ENCODE peak calls at places on chromosome 10, in four cellular contexts. One of them, this sample, is unnamed.

GRCh38 chr10:30842185-30842584 is 189.5 kb downstream of the ZNF438 start:
- DNase-seq in IMR-90: no peak
- DNase-seq in astrocyte of the cerebellum: no peak
- DNase-seq in cardiac muscle cell: no peak
- DNase-seq in this sample: no peak

GRCh38 chr10:74871595-74872382 is 45.4 kb downstream of the KAT6B start:
- DNase-seq in astrocyte of the cerebellum: no peak
- DNase-seq in IMR-90: no peak
- DNase-seq in cardiac muscle cell: no peak
- DNase-seq in this sample: no peak

GRCh38 chr10:47414752-47415519 is 30.8 kb upstream of the ZNF488 start:
- DNase-seq in cardiac muscle cell: no peak
- DNase-seq in IMR-90: no peak
- DNase-seq in astrocyte of the cerebellum: no peak
- DNase-seq in this sample: no peak

GRCh38 chr10:66277481-66277880 is 648.4 kb upstream of the LRRTM3 start:
- DNase-seq in astrocyte of the cerebellum: no peak
- DNase-seq in cardiac muscle cell: no peak
- DNase-seq in IMR-90: no peak
- DNase-seq in this sample: no peak

GRCh38 chr10:96690755-96691730 is 29.3 kb downstream of the PIK3AP1 start:
- DNase-seq in astrocyte of the cerebellum: no peak
- DNase-seq in cardiac muscle cell: no peak
- DNase-seq in IMR-90: peak; percentile 33
- DNase-seq in this sample: no peak

GRCh38 chr10:110758898-110759297 is 112.8 kb upstream of the PDCD4 start:
- DNase-seq in astrocyte of the cerebellum: peak; percentile 43
- DNase-seq in IMR-90: peak; percentile 62
- DNase-seq in cardiac muscle cell: no peak
- DNase-seq in this sample: peak; percentile 37

GRCh38 chr10:132364594-132364970 is 32.4 kb upstream of the PWWP2B start:
- DNase-seq in IMR-90: no peak
- DNase-seq in astrocyte of the cerebellum: no peak
- DNase-seq in cardiac muscle cell: no peak
- DNase-seq in this sample: no peak

GRCh38 chr10:58993480-58994221 is 182.8 kb upstream of the PHYHIPL start:
- DNase-seq in IMR-90: no peak
- DNase-seq in cardiac muscle cell: no peak
- DNase-seq in astrocyte of the cerebellum: no peak
- DNase-seq in this sample: no peak

GRCh38 chr10:76160758-76161555 is 729.5 kb downstream of the LRMDA start:
- DNase-seq in cardiac muscle cell: no peak
- DNase-seq in astrocyte of the cerebellum: no peak
- DNase-seq in IMR-90: no peak
- DNase-seq in this sample: no peak

GRCh38 chr10:48224979-48225560 is 49.4 kb downstream of the FRMPD2 start:
- DNase-seq in astrocyte of the cerebellum: no peak
- DNase-seq in cardiac muscle cell: no peak
- DNase-seq in IMR-90: no peak
- DNase-seq in this sample: no peak

GRCh38 chr10:75655791-75656451 is 224.5 kb downstream of the LRMDA start:
- DNase-seq in astrocyte of the cerebellum: peak; percentile 84
- DNase-seq in cardiac muscle cell: no peak
- DNase-seq in IMR-90: no peak
- DNase-seq in this sample: no peak

GRCh38 chr10:47331954-47332353 is 9.7 kb downstream of the GDF2 start:
- DNase-seq in astrocyte of the cerebellum: no peak
- DNase-seq in cardiac muscle cell: no peak
- DNase-seq in IMR-90: no peak
- DNase-seq in this sample: no peak

GRCh38 chr10:94439275-94439861 is 37.0 kb downstream of the TBC1D12 start:
- DNase-seq in cardiac muscle cell: no peak
- DNase-seq in astrocyte of the cerebellum: peak; percentile 12
- DNase-seq in IMR-90: peak; percentile 3
- DNase-seq in this sample: no peak

GRCh38 chr10:104735469-104735868 is 94.4 kb downstream of the SORCS3 start:
- DNase-seq in astrocyte of the cerebellum: no peak
- DNase-seq in cardiac muscle cell: peak; percentile 34
- DNase-seq in IMR-90: no peak
- DNase-seq in this sample: no peak

GRCh38 chr10:119341236-119342016 is 134.1 kb downstream of the GRK5 start:
- DNase-seq in cardiac muscle cell: peak; percentile 86
- DNase-seq in IMR-90: peak; percentile 83
- DNase-seq in astrocyte of the cerebellum: no peak
- DNase-seq in this sample: no peak

GRCh38 chr10:115857856-115858255 is 415.1 kb downstream of the GFRA1 start:
- DNase-seq in cardiac muscle cell: no peak
- DNase-seq in astrocyte of the cerebellum: no peak
- DNase-seq in IMR-90: no peak
- DNase-seq in this sample: no peak

GRCh38 chr10:69843923-69844322 is 42.2 kb downstream of the COL13A1 start:
- DNase-seq in cardiac muscle cell: no peak
- DNase-seq in IMR-90: no peak
- DNase-seq in astrocyte of the cerebellum: no peak
- DNase-seq in this sample: no peak

GRCh38 chr10:54800677-54801480 is at the start of gene PCDH15:
- DNase-seq in IMR-90: no peak
- DNase-seq in cardiac muscle cell: peak; percentile 72
- DNase-seq in astrocyte of the cerebellum: peak; percentile 16
- DNase-seq in this sample: no peak

GRCh38 chr10:13634207-13634606 is 47.4 kb downstream of the PRPF18 start:
- DNase-seq in cardiac muscle cell: no peak
- DNase-seq in IMR-90: no peak
- DNase-seq in astrocyte of the cerebellum: no peak
- DNase-seq in this sample: peak; percentile 60

GRCh38 chr10:43955978-43956377 is 307.3 kb upstream of the ZNF32 start:
- DNase-seq in astrocyte of the cerebellum: no peak
- DNase-seq in IMR-90: no peak
- DNase-seq in cardiac muscle cell: no peak
- DNase-seq in this sample: no peak

GRCh38 chr10:130440494-130440893 is 304.3 kb downstream of the GLRX3 start:
- DNase-seq in IMR-90: no peak
- DNase-seq in astrocyte of the cerebellum: no peak
- DNase-seq in cardiac muscle cell: no peak
- DNase-seq in this sample: no peak

GRCh38 chr10:88472540-88472939 is 110.6 kb downstream of the RNLS start:
- DNase-seq in astrocyte of the cerebellum: no peak
- DNase-seq in cardiac muscle cell: no peak
- DNase-seq in IMR-90: peak; percentile 19
- DNase-seq in this sample: no peak

GRCh38 chr10:25758041-25758457 is 176.0 kb upstream of the MYO3A start:
- DNase-seq in astrocyte of the cerebellum: peak; percentile 24
- DNase-seq in IMR-90: no peak
- DNase-seq in cardiac muscle cell: peak; percentile 63
- DNase-seq in this sample: no peak

GRCh38 chr10:129788211-129788610 is 175.9 kb downstream of the EBF3 start:
- DNase-seq in cardiac muscle cell: no peak
- DNase-seq in IMR-90: no peak
- DNase-seq in astrocyte of the cerebellum: no peak
- DNase-seq in this sample: no peak

GRCh38 chr10:86613905-86614304 is 40.4 kb upstream of the OPN4 start:
- DNase-seq in astrocyte of the cerebellum: no peak
- DNase-seq in IMR-90: peak; percentile 42
- DNase-seq in cardiac muscle cell: no peak
- DNase-seq in this sample: no peak

GRCh38 chr10:51910189-51910588 is 210.8 kb upstream of the CSTF2T start:
- DNase-seq in astrocyte of the cerebellum: no peak
- DNase-seq in IMR-90: peak; percentile 12
- DNase-seq in cardiac muscle cell: no peak
- DNase-seq in this sample: no peak

GRCh38 chr10:71015674-71016073 is 127.3 kb upstream of the PCBD1 start:
- DNase-seq in IMR-90: no peak
- DNase-seq in cardiac muscle cell: no peak
- DNase-seq in astrocyte of the cerebellum: no peak
- DNase-seq in this sample: no peak

GRCh38 chr10:110865804-110866482 is 5.8 kb upstream of the PDCD4 start:
- DNase-seq in cardiac muscle cell: no peak
- DNase-seq in IMR-90: no peak
- DNase-seq in astrocyte of the cerebellum: no peak
- DNase-seq in this sample: no peak

GRCh38 chr10:409403-410040 is 274.3 kb downstream of the ZMYND11 start:
- DNase-seq in IMR-90: no peak
- DNase-seq in cardiac muscle cell: peak; percentile 18
- DNase-seq in astrocyte of the cerebellum: no peak
- DNase-seq in this sample: no peak

GRCh38 chr10:92785118-92785517 is 63.2 kb upstream of the EXOC6 start:
- DNase-seq in IMR-90: no peak
- DNase-seq in cardiac muscle cell: no peak
- DNase-seq in astrocyte of the cerebellum: no peak
- DNase-seq in this sample: no peak

GRCh38 chr10:70737977-70738376 is 47.2 kb downstream of the TBATA start:
- DNase-seq in IMR-90: no peak
- DNase-seq in cardiac muscle cell: no peak
- DNase-seq in astrocyte of the cerebellum: no peak
- DNase-seq in this sample: no peak

GRCh38 chr10:22837771-22838170 is 90.1 kb upstream of the ARMC3 start:
- DNase-seq in cardiac muscle cell: no peak
- DNase-seq in astrocyte of the cerebellum: no peak
- DNase-seq in IMR-90: no peak
- DNase-seq in this sample: no peak

GRCh38 chr10:49397036-49397999 is 1.4 kb upstream of the DRGX start:
- DNase-seq in IMR-90: no peak
- DNase-seq in astrocyte of the cerebellum: no peak
- DNase-seq in cardiac muscle cell: peak; percentile 23
- DNase-seq in this sample: no peak

GRCh38 chr10:42961156-42961589 is 115.7 kb upstream of the RET start:
- DNase-seq in IMR-90: no peak
- DNase-seq in astrocyte of the cerebellum: no peak
- DNase-seq in cardiac muscle cell: no peak
- DNase-seq in this sample: no peak

GRCh38 chr10:71900441-71901180 is 49.6 kb upstream of the PSAP start:
- DNase-seq in cardiac muscle cell: no peak
- DNase-seq in astrocyte of the cerebellum: no peak
- DNase-seq in IMR-90: no peak
- DNase-seq in this sample: no peak

GRCh38 chr10:19659920-19660655 is 156.1 kb upstream of the PLXDC2 start:
- DNase-seq in astrocyte of the cerebellum: no peak
- DNase-seq in IMR-90: peak; percentile 37
- DNase-seq in cardiac muscle cell: no peak
- DNase-seq in this sample: no peak

GRCh38 chr10:104300002-104300735 is 31.2 kb downstream of the GSTO2 start:
- DNase-seq in cardiac muscle cell: no peak
- DNase-seq in IMR-90: peak; percentile 100
- DNase-seq in astrocyte of the cerebellum: peak; percentile 96
- DNase-seq in this sample: peak; percentile 98

GRCh38 chr10:78433063-78433717 is 399.5 kb downstream of the RPS24 start:
- DNase-seq in cardiac muscle cell: no peak
- DNase-seq in astrocyte of the cerebellum: no peak
- DNase-seq in IMR-90: no peak
- DNase-seq in this sample: no peak
- H3K4me3 ChIP-seq in cardiac muscle cell: no peak overlapping the region
- H3K4me3 ChIP-seq in astrocyte of the cerebellum: no peak overlapping the region
- H3K4me3 ChIP-seq in IMR-90: no peak overlapping the region
- H3K4me3 ChIP-seq in this sample: no peak overlapping the region

GRCh38 chr10:100487529-100487928 is 24.7 kb downstream of the WNT8B start:
- DNase-seq in astrocyte of the cerebellum: no peak
- DNase-seq in cardiac muscle cell: no peak
- DNase-seq in IMR-90: no peak
- DNase-seq in this sample: no peak

GRCh38 chr10:100482834-100483185 is 20.0 kb downstream of the WNT8B start:
- DNase-seq in IMR-90: no peak
- DNase-seq in cardiac muscle cell: peak; percentile 3
- DNase-seq in astrocyte of the cerebellum: no peak
- DNase-seq in this sample: no peak

GRCh38 chr10:100483876-100484666 is 21.3 kb downstream of the WNT8B start:
- DNase-seq in IMR-90: no peak
- DNase-seq in astrocyte of the cerebellum: no peak
- DNase-seq in cardiac muscle cell: no peak
- DNase-seq in this sample: no peak

GRCh38 chr10:100485336-100485735 is 22.5 kb downstream of the WNT8B start:
- DNase-seq in IMR-90: no peak
- DNase-seq in astrocyte of the cerebellum: no peak
- DNase-seq in cardiac muscle cell: no peak
- DNase-seq in this sample: no peak

GRCh38 chr10:100485841-100486495 is 23.2 kb downstream of the WNT8B start:
- DNase-seq in astrocyte of the cerebellum: no peak
- DNase-seq in IMR-90: no peak
- DNase-seq in cardiac muscle cell: no peak
- DNase-seq in this sample: no peak
- H3K4me3 ChIP-seq in astrocyte of the cerebellum: no peak overlapping the region
- H3K4me3 ChIP-seq in IMR-90: no peak overlapping the region
- H3K4me3 ChIP-seq in cardiac muscle cell: no peak overlapping the region
- H3K4me3 ChIP-seq in this sample: no peak overlapping the region

GRCh38 chr10:5079836-5080235 is 14.4 kb upstream of the AKR1C3 start:
- DNase-seq in cardiac muscle cell: no peak
- DNase-seq in astrocyte of the cerebellum: no peak
- DNase-seq in IMR-90: no peak
- DNase-seq in this sample: no peak

GRCh38 chr10:5078781-5079180 is 15.4 kb upstream of the AKR1C3 start:
- DNase-seq in astrocyte of the cerebellum: no peak
- DNase-seq in cardiac muscle cell: no peak
- DNase-seq in IMR-90: no peak
- DNase-seq in this sample: no peak

GRCh38 chr10:5079306-5079830 is 14.8 kb upstream of the AKR1C3 start:
- DNase-seq in IMR-90: no peak
- DNase-seq in cardiac muscle cell: no peak
- DNase-seq in astrocyte of the cerebellum: no peak
- DNase-seq in this sample: no peak

GRCh38 chr10:5073659-5074058 is 20.6 kb upstream of the AKR1C3 start:
- DNase-seq in astrocyte of the cerebellum: no peak
- DNase-seq in cardiac muscle cell: no peak
- DNase-seq in IMR-90: no peak
- DNase-seq in this sample: no peak

DNA sequence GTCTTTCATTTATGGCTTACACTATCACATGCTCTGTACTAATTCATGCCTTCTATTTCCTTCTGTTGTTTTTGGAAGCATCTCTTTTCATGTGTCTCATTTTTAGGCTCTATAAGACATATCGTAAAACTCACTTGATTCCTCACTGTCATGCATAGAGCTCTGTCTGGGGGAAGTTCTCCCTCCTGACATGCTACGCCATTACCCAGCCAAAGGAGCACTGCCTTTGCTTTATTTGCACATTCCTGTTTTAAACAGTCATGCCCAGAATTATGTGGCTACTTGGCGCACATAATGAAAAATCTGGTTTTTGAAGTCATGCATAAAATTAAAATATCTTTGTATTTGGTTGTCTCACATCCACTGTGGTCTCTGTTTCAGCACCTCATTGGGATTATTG is 17.6 kb upstream of the AKR1C3 start:
- DNase-seq in cardiac muscle cell: no peak
- DNase-seq in IMR-90: peak; percentile 7
- DNase-seq in astrocyte of the cerebellum: peak; percentile 27
- DNase-seq in this sample: no peak
- H3K4me3 ChIP-seq in cardiac muscle cell: no peak overlapping the region
- H3K4me3 ChIP-seq in IMR-90: no peak overlapping the region
- H3K4me3 ChIP-seq in astrocyte of the cerebellum: no peak overlapping the region
- H3K4me3 ChIP-seq in this sample: no peak overlapping the region

DNA sequence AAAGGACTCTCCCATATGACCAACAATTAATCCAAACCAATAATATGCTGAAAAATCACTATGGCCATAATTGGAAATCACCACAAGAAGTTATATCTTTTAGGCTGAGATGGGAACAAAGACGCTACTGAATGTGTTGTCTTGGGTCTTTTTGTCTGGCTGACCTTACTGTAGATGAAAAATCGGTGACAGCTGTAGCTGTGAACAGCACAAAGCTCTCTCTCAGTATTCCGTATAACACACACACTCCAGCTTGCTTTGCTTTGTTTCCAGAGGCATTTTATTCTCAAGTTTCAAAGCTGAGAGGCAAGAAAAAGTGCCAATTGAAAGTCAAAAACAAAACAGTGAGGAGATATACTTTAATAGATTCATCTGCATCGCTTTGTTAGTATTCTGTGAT is 39.6 kb upstream of the CABCOCO1 start:
- DNase-seq in cardiac muscle cell: peak; percentile 29
- DNase-seq in astrocyte of the cerebellum: no peak
- DNase-seq in IMR-90: no peak
- DNase-seq in this sample: no peak
- H3K4me3 ChIP-seq in cardiac muscle cell: peak overlapping the region; percentile 1
- H3K4me3 ChIP-seq in astrocyte of the cerebellum: no peak overlapping the region
- H3K4me3 ChIP-seq in IMR-90: no peak overlapping the region
- H3K4me3 ChIP-seq in this sample: no peak overlapping the region